ENCODE peak calls at places on chromosomes 4 and X, in eight cellular contexts. D, V, Y, U, S, G, K and N are unnamed samples.
A peak's percentile ranks its signal among the peaks of the same experiment; 100 is the strongest.

GRCh38 chr4:112516076-112516385 is at the start of gene NEUROG2:
- DNase-seq in D (no peak), V (no peak), Y (no peak), U (no peak), S (no peak), G (no peak), K (peak; percentile 72), N (no peak)

GRCh38 chr4:141480950-141481349 is 155.4 kb upstream of the IL15 start:
- DNase-seq in D (no peak), V (no peak), Y (no peak), U (no peak), S (no peak), G (no peak), K (no peak), N (no peak)

GRCh38 chr4:79852305-79852730 is 220.7 kb downstream of the ANTXR2 start:
- DNase-seq in D (peak; percentile 21), V (no peak), Y (no peak), U (peak; percentile 40), S (no peak), G (peak; percentile 5), K (no peak), N (peak; percentile 25)

GRCh38 chrX:147875866-147876596 is 35.7 kb upstream of the FMR1 start:
- DNase-seq in D (no peak), V (no peak), Y (peak; percentile 64), U (no peak), S (no peak), G (no peak), K (no peak), N (no peak)

GRCh38 chr4:78345237-78345636 is 206.3 kb upstream of the ANXA3 start:
- DNase-seq in D (no peak), V (no peak), Y (no peak), U (no peak), S (no peak), G (no peak), K (no peak), N (no peak)

GRCh38 chr4:1400861-1401408 is 5.3 kb downstream of the NKX1-1 start:
- DNase-seq in D (no peak), V (no peak), Y (no peak), U (no peak), S (no peak), G (no peak), K (peak; percentile 30), N (no peak)

GRCh38 chrX:134484039-134484438 is 24.1 kb downstream of the HPRT1 start:
- DNase-seq in D (peak; percentile 27), V (peak; percentile 7), Y (no peak), U (peak; percentile 36), S (peak; percentile 8), G (peak; percentile 10), K (peak; percentile 18), N (peak; percentile 43)

GRCh38 chr4:88643932-88644331 is 51.7 kb downstream of the HERC3 start:
- DNase-seq in D (no peak), V (no peak), Y (no peak), U (no peak), S (no peak), G (no peak), K (no peak), N (no peak)

GRCh38 chr4:113534698-113535097 is 226.8 kb downstream of the CAMK2D start:
- DNase-seq in D (no peak), V (no peak), Y (no peak), U (no peak), S (no peak), G (no peak), K (no peak), N (no peak)

GRCh38 chr4:73777612-73778011 is 37.2 kb downstream of the CXCL8 start:
- DNase-seq in D (no peak), V (no peak), Y (no peak), U (no peak), S (no peak), G (no peak), K (no peak), N (no peak)

GRCh38 chrX:627510-627964 is 3.1 kb upstream of the SHOX start:
- DNase-seq in D (peak; percentile 31), V (no peak), Y (no peak), U (no peak), S (no peak), G (no peak), K (no peak), N (no peak)

GRCh38 chr4:108881190-108881589 is 118.3 kb upstream of the ETNPPL start:
- DNase-seq in D (no peak), V (no peak), Y (no peak), U (no peak), S (no peak), G (no peak), K (no peak), N (no peak)

GRCh38 chr4:7323461-7323871 is 111.3 kb downstream of the PSAPL1 start:
- DNase-seq in D (no peak), V (no peak), Y (no peak), U (no peak), S (no peak), G (no peak), K (no peak), N (no peak)

GRCh38 chr4:152246659-152247058 is 289.2 kb downstream of the FBXW7 start:
- DNase-seq in D (no peak), V (no peak), Y (no peak), U (no peak), S (no peak), G (no peak), K (no peak), N (no peak)

GRCh38 chrX:9533611-9534010 is 68.8 kb downstream of the TBL1X start:
- DNase-seq in D (no peak), V (no peak), Y (no peak), U (no peak), S (peak; percentile 6), G (no peak), K (no peak), N (no peak)

GRCh38 chrX:119622356-119623232 is 16.4 kb upstream of the NKRF start:
- DNase-seq in D (no peak), V (no peak), Y (no peak), U (no peak), S (no peak), G (no peak), K (no peak), N (no peak)
- TF ChIP-seq REST in D (no peak), V (no peak), Y (no peak), U (no peak), S (no peak), G (no peak), K (no peak), N (no peak)

DNA sequence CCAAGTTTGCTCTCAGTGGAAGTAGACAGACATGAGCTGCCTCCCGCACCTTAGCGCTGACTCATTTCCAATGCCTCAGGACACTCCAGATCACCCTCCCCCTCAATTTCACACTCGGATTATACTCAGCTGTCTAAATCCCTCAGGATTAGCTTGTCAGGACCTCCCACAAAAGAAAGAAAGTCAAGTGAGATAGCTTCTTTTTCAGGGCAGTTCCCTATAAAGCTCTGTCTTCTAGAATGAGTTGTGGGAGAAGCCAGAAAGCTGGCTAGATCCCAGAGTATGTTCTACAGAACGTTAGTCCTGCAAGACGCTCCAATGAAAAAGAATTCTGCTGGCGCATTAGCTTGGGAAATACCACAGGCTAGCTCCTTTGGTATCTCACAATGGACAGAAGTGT is 51.2 kb upstream of the MTNR1A start:
- DNase-seq in D (no peak), V (no peak), Y (no peak), U (no peak), S (no peak), G (no peak), K (no peak), N (no peak)
- TF ChIP-seq REST in D (no peak), V (no peak), Y (no peak), U (no peak), S (no peak), G (no peak), K (no peak), N (no peak)

DNA sequence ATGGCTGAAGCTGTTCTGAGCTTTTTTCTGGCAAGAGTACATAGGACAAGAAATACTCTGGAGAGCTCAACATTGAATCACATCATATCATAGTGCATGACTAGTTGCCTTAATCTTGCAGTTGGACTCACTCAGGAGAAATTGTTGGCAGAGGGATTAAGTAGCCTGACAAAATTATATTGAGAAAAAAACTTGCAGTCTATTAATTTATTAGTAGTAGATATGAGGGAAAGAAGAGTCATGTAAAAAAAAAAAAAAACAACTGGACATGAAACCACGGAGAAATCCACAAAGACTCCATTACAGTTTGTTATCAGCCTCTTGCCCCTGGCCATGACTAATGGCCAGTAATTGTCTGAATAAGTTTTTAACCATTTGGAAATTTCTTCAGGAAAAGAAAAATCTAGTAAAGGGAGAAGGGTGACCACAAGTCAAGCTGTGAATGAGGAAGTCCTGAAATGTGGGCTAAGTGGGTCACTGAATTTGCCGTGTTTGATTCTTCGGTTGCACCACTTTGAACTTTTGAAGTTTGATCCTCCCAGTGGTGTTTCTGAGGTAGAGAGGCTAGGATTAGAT is 45.6 kb downstream of the FHL1 start:
- DNase-seq in D (no peak), V (no peak), Y (no peak), U (no peak), S (peak; percentile 30), G (no peak), K (no peak), N (no peak)
- TF ChIP-seq REST in D (no peak), V (no peak), Y (no peak), U (no peak), S (no peak), G (no peak), K (no peak), N (no peak)

DNA sequence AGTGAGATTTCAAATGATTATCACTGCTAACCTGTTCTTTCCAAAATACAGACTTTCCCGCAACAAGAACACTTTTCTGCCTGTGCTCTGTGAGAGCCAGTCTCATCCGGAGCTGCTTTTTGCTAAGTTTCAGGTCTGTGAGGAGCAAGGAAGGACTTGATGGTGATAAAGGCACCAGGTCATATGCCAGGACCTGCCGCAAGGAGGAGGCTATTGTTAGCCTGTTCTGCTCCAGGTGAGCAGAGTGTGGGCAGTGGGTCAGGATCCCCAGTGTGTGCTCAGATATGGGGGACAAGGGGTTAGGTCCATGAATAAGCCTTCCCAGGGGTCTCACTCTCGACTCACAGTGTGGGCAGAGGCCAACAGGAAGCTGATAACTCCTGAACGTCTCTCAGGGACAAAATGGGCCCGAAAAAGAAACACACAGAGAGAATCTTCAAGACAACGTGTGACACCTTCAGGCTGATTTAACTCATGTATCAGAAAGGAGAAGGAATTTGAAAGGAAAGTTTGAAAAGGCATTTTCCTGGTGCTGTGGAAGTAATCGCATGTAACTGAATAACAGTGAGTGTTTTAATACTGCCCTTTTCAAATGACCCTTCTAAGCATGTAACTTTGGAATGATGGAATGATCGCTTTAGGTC is 57.7 kb upstream of the PDLIM3 start:
- DNase-seq in D (peak; percentile 18), V (no peak), Y (no peak), U (no peak), S (no peak), G (no peak), K (no peak), N (no peak)
- TF ChIP-seq REST in D (no peak), V (no peak), Y (no peak), U (no peak), S (no peak), G (no peak), K (no peak), N (no peak)